ENCODE peak calls at places on chromosome 16, in five cellular contexts. C, G, J, A and L are unnamed samples.

GRCh38 chr16:27425961-27426360 is 24.0 kb downstream of the IL21R start:
- DNase-seq in C (no peak), G (no peak), J (no peak), A (no peak), L (no peak)

GRCh38 chr16:10386517-10387377 is 886 bp downstream of the ATF7IP2 start:
- DNase-seq in C (no peak), G (no peak), J (peak; percentile 51), A (peak; percentile 5), L (no peak)

GRCh38 chr16:67528222-67528869 is at the start of gene RIPOR1:
- DNase-seq in C (no peak), G (peak; percentile 67), J (peak; percentile 45), A (no peak), L (no peak)

GRCh38 chr16:11181242-11181888 is 74.6 kb downstream of the SOCS1 start:
- DNase-seq in C (no peak), G (no peak), J (no peak), A (no peak), L (no peak)

GRCh38 chr16:30351586-30352419 is 3.3 kb downstream of the CD2BP2 start:
- DNase-seq in C (no peak), G (no peak), J (no peak), A (no peak), L (no peak)

GRCh38 chr16:72094266-72094610 is 591 bp downstream of the DHX38 start:
- DNase-seq in C (no peak), G (no peak), J (no peak), A (no peak), L (no peak)

GRCh38 chr16:30567991-30568638 is 3.4 kb downstream of the ZNF688 start:
- DNase-seq in C (no peak), G (no peak), J (peak; percentile 62), A (peak; percentile 66), L (no peak)

GRCh38 chr16:52171481-52171880 is 375.5 kb downstream of the TOX3 start:
- DNase-seq in C (no peak), G (no peak), J (no peak), A (no peak), L (no peak)

GRCh38 chr16:4586297-4586696 is 28.4 kb downstream of the UBALD1 start:
- DNase-seq in C (no peak), G (no peak), J (no peak), A (no peak), L (no peak)

GRCh38 chr16:11310997-11311561 is 29.9 kb upstream of the PRM1 start:
- DNase-seq in C (no peak), G (no peak), J (no peak), A (peak; percentile 92), L (no peak)

GRCh38 chr16:4306439-4307214 is 9.2 kb upstream of the GLIS2 start:
- DNase-seq in C (no peak), G (no peak), J (no peak), A (no peak), L (no peak)

GRCh38 chr16:8885674-8886592 is 3.8 kb downstream of the LITAFD start:
- DNase-seq in C (no peak), G (no peak), J (peak; percentile 46), A (no peak), L (no peak)

GRCh38 chr16:67967956-67968439 is 439 bp downstream of the SLC12A4 start:
- DNase-seq in C (no peak), G (peak; percentile 49), J (no peak), A (no peak), L (no peak)

GRCh38 chr16:75287708-75288107 is 36.3 kb upstream of the BCAR1 start:
- DNase-seq in C (no peak), G (no peak), J (no peak), A (no peak), L (no peak)

GRCh38 chr16:56643080-56643778 is 4.8 kb downstream of the MT1A start:
- DNase-seq in C (no peak), G (no peak), J (peak; percentile 39), A (no peak), L (no peak)

GRCh38 chr16:88836791-88837190 is 20.0 kb downstream of the GALNS start:
- DNase-seq in C (no peak), G (no peak), J (no peak), A (no peak), L (no peak)

GRCh38 chr16:78647019-78647418 is 547.6 kb downstream of the WWOX start:
- DNase-seq in C (no peak), G (no peak), J (no peak), A (no peak), L (no peak)

GRCh38 chr16:20851601-20852000 is 45.3 kb downstream of the REXO5 start:
- DNase-seq in C (no peak), G (no peak), J (peak; percentile 72), A (no peak), L (no peak)
- TF ChIP-seq SUZ12 in C (no peak), G (no peak), J (no peak), A (no peak), L (no peak)

GRCh38 chr16:82094942-82095540 is 60.0 kb downstream of the HSD17B2 start:
- DNase-seq in C (peak; percentile 10), G (no peak), J (no peak), A (no peak), L (peak; percentile 74)

GRCh38 chr16:82088483-82088882 is 53.4 kb downstream of the HSD17B2 start:
- DNase-seq in C (no peak), G (no peak), J (no peak), A (no peak), L (no peak)

GRCh38 chr16:82093901-82094300 is 58.8 kb downstream of the HSD17B2 start:
- DNase-seq in C (no peak), G (no peak), J (no peak), A (no peak), L (no peak)

GRCh38 chr16:82092711-82093110 is 57.7 kb downstream of the HSD17B2 start:
- DNase-seq in C (no peak), G (no peak), J (no peak), A (no peak), L (no peak)

GRCh38 chr16:82091225-82091624 is 56.2 kb downstream of the HSD17B2 start:
- DNase-seq in C (no peak), G (no peak), J (no peak), A (no peak), L (no peak)
- TF ChIP-seq SUZ12 in C (no peak), G (no peak), J (no peak), A (no peak), L (no peak)

GRCh38 chr16:59859606-59860402 is 1125.7 kb upstream of the GOT2 start:
- DNase-seq in C (no peak), G (no peak), J (no peak), A (no peak), L (no peak)
- TF ChIP-seq SUZ12 in C (no peak), G (no peak), J (no peak), A (no peak), L (no peak)

DNA sequence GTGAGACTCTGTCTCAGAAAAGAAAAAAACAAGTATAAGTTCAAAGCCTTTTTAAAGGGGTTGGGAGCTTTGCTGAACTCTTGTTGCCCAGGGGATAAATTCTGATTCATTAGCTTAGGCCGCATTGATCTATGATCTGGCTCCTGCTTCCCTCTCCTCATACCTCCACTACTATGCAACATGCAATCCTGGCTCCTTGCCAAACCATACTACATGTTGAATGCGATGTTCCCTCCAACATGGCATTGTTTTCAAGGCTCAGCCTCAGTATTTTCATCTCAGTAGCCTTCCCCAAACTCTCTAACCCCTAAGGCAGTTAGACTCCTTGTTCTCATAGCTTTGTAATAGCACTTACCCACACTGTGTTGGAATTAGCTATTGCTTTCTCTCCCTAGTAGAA is 6.2 kb downstream of the REXO5 start:
- DNase-seq in C (no peak), G (no peak), J (no peak), A (no peak), L (no peak)
- TF ChIP-seq SUZ12 in C (no peak), G (no peak), J (no peak), A (no peak), L (no peak)

DNA sequence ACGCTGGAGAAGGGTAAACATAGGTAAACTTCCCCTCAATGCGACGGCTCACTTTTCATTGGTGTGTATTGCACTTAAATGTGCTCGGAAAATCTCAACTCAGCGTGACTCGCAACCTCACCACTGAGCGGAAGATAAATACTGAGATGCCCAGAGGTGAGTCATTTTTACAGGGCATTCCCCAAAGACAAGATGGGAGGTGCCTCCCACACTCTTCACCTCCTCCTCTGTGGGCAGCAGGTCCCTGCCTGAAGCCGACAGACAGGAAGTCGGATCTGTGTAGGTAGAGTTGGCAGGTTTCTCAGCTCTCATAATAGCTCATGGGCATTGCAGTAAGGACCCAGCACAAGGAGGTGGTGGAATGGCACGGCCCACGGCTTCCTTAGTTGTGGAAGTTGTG is 274.6 kb upstream of the HSBP1 start:
- DNase-seq in C (no peak), G (no peak), J (no peak), A (no peak), L (no peak)
- TF ChIP-seq SUZ12 in C (no peak), G (no peak), J (no peak), A (no peak), L (no peak)

GRCh38 chr16:20903116-20903888 is 2.7 kb downstream of the LYRM1 start:
- DNase-seq in C (no peak), G (no peak), J (no peak), A (no peak), L (no peak)

GRCh38 chr16:20905576-20905975 is 5.0 kb downstream of the LYRM1 start:
- DNase-seq in C (no peak), G (no peak), J (no peak), A (no peak), L (no peak)

GRCh38 chr16:20906225-20906870 is 5.8 kb downstream of the LYRM1 start:
- DNase-seq in C (no peak), G (no peak), J (no peak), A (no peak), L (no peak)

GRCh38 chr16:20903889-20904506 is 3.4 kb downstream of the LYRM1 start:
- DNase-seq in C (no peak), G (no peak), J (no peak), A (no peak), L (no peak)

DNA sequence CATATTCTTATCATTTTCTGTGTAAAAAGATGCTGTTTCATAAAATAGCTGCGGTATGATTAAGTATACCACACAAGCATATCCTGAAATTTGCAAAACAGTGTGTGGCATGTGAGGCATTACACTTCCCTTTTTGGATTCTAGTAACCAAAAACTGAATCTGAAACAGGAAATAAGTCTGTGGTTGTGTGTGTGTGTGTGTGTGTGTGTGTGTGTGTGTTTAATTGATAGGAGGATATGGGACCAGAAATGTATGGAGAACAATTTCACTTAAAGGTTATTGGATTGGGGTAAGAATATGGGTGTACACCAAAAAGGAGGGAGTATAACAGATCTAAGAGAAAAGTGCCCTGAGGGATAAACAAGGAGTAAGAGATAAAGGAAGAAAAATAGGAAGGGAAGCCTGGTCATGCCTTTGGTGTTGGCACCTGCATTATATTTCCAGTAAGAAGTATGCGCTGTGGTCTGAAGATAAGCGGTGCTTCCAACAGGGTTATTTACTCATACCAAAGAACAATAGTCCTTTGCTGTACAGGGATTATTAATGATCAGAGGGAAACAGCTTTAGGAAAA is 4.0 kb downstream of the LYRM1 start:
- DNase-seq in C (no peak), G (no peak), J (peak; percentile 40), A (peak; percentile 49), L (no peak)
- TF ChIP-seq SUZ12 in C (no peak), G (no peak), J (no peak), A (no peak), L (no peak)